ENCODE peak calls at places on chromosomes 16 and 17, in eight cellular contexts. J is NCI-H2081; N is activated naive CD4-positive, alpha-beta T cell; Q is upper lobe of right lung; U is stimulated activated CD8-positive, alpha-beta memory T cell treated with anti-CD3 and anti-CD28 coated beads, Interleukin-12 subunit alpha, Interleukin-12 subunit beta, amount 100 ng/mL, for 4 hours; K is heart right ventricle; C is SK-N-SH; Z is mammary epithelial cell. B is an unnamed sample.

GRCh38 chr17:10745231-10745630 is 15.4 kb upstream of the TMEM220 start:
- DNase-seq in J (no peak), N (no peak), Q (no peak), U (no peak), K (no peak), C (no peak), Z (no peak), B (no peak)

GRCh38 chr17:74085434-74085833 is 118.0 kb upstream of the RPL38 start:
- DNase-seq in J (no peak), N (no peak), Q (no peak), U (no peak), K (no peak), C (no peak), Z (no peak), B (no peak)

GRCh38 chr16:35598696-35599332 is 2139.4 kb downstream of the TP53TG3F start:
- DNase-seq in J (peak), N (no peak), Q (no peak), U (no peak), K (no peak), C (no peak), Z (no peak), B (no peak)

GRCh38 chr17:58997756-58998553 is 108.7 kb downstream of the TRIM37 start:
- DNase-seq in J (no peak), N (no peak), Q (no peak), U (no peak), K (no peak), C (no peak), Z (no peak), B (no peak)

GRCh38 chr16:46715769-46716305 is 26.4 kb downstream of the ORC6 start:
- DNase-seq in J (no peak), N (no peak), Q (no peak), U (no peak), K (peak), C (no peak), Z (no peak), B (no peak)

GRCh38 chr16:3444032-3444388 is 530 bp downstream of the NAA60 start:
- DNase-seq in J (peak), N (no peak), Q (no peak), U (no peak), K (no peak), C (peak), Z (peak), B (peak)

GRCh38 chr16:22216191-22216831 is 10.2 kb downstream of the EEF2K start:
- DNase-seq in J (no peak), N (no peak), Q (no peak), U (no peak), K (no peak), C (no peak), Z (no peak), B (no peak)

GRCh38 chr17:55167024-55167721 is 97.6 kb upstream of the HLF start:
- DNase-seq in J (no peak), N (no peak), Q (no peak), U (no peak), K (no peak), C (no peak), Z (no peak), B (no peak)

GRCh38 chr17:61410100-61410551 is 10.5 kb downstream of the TBX2 start:
- DNase-seq in J (no peak), N (no peak), Q (peak), U (no peak), K (no peak), C (peak), Z (no peak), B (no peak)

B was measured in central memory CD4-positive, alpha-beta T cell.